ENCODE peak calls at places on chromosomes 4 and X, in five cellular contexts. R is HTR-8/SVneo, I is substantia nigra, K is COR-L47, X is NCI-H510A treated with DMSO at 0.1 percent for 48 hours. L is an unnamed sample.

GRCh38 chr4:32318926-32319325 is 1598.8 kb downstream of the PCDH7 start:
- DNase-seq in R (no peak), I (no peak), K (no peak), X (no peak), L (no peak)

GRCh38 chrX:52420824-52421443 is 52.1 kb downstream of the XAGE2 start:
- DNase-seq in R (no peak), I (no peak), K (no peak), X (no peak), L (no peak)

GRCh38 chrX:24097741-24098140 is 43.0 kb downstream of the EIF2S3 start:
- DNase-seq in R (no peak), I (no peak), K (no peak), X (no peak), L (no peak)

GRCh38 chr4:1196421-1197183 is 24.2 kb upstream of the SPON2 start:
- DNase-seq in R (no peak), I (no peak), K (no peak), X (no peak), L (no peak)

GRCh38 chrX:47191331-47191730 is 2.3 kb upstream of the UBA1 start:
- DNase-seq in R (no peak), I (no peak), K (peak), X (peak), L (no peak)

GRCh38 chr4:17912011-17912410 is 101.2 kb downstream of the NCAPG start:
- DNase-seq in R (no peak), I (no peak), K (no peak), X (no peak), L (no peak)

GRCh38 chrX:47316276-47317025 is 53.9 kb upstream of the ZNF157 start:
- DNase-seq in R (no peak), I (no peak), K (peak), X (no peak), L (no peak)

GRCh38 chrX:105515561-105515960 is 295.1 kb upstream of the TEX13A start:
- DNase-seq in R (no peak), I (no peak), K (no peak), X (no peak), L (no peak)

GRCh38 chrX:10326578-10326977 is 169.8 kb downstream of the CLCN4 start:
- DNase-seq in R (no peak), I (no peak), K (no peak), X (no peak), L (no peak)

GRCh38 chr4:7915875-7916242 is 23.8 kb downstream of the AFAP1 start:
- DNase-seq in R (no peak), I (no peak), K (no peak), X (no peak), L (no peak)

GRCh38 chr4:154559141-154559841 is 3.5 kb upstream of the FGB start:
- DNase-seq in R (peak), I (peak), K (peak), X (peak), L (no peak)

GRCh38 chr4:121758896-121759568 is 5.9 kb downstream of the SMIM43 start:
- DNase-seq in R (no peak), I (no peak), K (no peak), X (no peak), L (no peak)

GRCh38 chr4:181569553-181569952 is 673.6 kb upstream of the TENM3 start:
- DNase-seq in R (peak), I (no peak), K (peak), X (no peak), L (peak)

GRCh38 chrX:153970398-153971123 is 1.1 kb downstream of the HCFC1 start:
- DNase-seq in R (peak), I (no peak), K (peak), X (peak), L (no peak)

GRCh38 chr4:128519163-128519810 is 231.7 kb upstream of the PGRMC2 start:
- DNase-seq in R (no peak), I (peak), K (no peak), X (no peak), L (no peak)

GRCh38 chrX:63855896-63856295 is 70.9 kb upstream of the ARHGEF9 start:
- DNase-seq in R (no peak), I (no peak), K (no peak), X (no peak), L (no peak)

L was measured in H54.